ENCODE peak calls at places on chromosomes 12 and 14, in five cellular contexts. J, O, A, G and W are unnamed samples.

GRCh38 chr12:130754234-130755001 is 38.3 kb upstream of the RIMBP2 start:
- DNase-seq in J (no peak), O (no peak), A (no peak), G (no peak), W (no peak)

GRCh38 chr14:51041853-51042252 is 53.1 kb downstream of the TRIM9 start:
- DNase-seq in J (no peak), O (no peak), A (no peak), G (no peak), W (no peak)

GRCh38 chr14:28774764-28775738 is 8.5 kb downstream of the FOXG1 start:
- DNase-seq in J (peak), O (no peak), A (no peak), G (no peak), W (no peak)

GRCh38 chr14:90060965-90061848 is 587 bp upstream of the KCNK13 start:
- DNase-seq in J (peak), O (no peak), A (peak), G (no peak), W (no peak)

GRCh38 chr12:128797119-128798118 is 26.3 kb downstream of the SLC15A4 start:
- DNase-seq in J (peak), O (peak), A (no peak), G (no peak), W (no peak)

GRCh38 chr14:75298187-75298985 is 19.8 kb downstream of the FOS start:
- DNase-seq in J (no peak), O (no peak), A (no peak), G (peak), W (no peak)

GRCh38 chr12:116556964-116557706 is 2.0 kb upstream of the MAP1LC3B2 start:
- DNase-seq in J (no peak), O (no peak), A (no peak), G (no peak), W (no peak)

GRCh38 chr12:25775968-25776367 is 182.5 kb upstream of the RASSF8 start:
- DNase-seq in J (no peak), O (no peak), A (no peak), G (no peak), W (no peak)

GRCh38 chr12:47231456-47231855 is 151.7 kb upstream of the AMIGO2 start:
- DNase-seq in J (no peak), O (no peak), A (no peak), G (no peak), W (no peak)

GRCh38 chr14:34843011-34843554 is 32.1 kb downstream of the BAZ1A start:
- DNase-seq in J (no peak), O (peak), A (no peak), G (no peak), W (peak)

GRCh38 chr12:90311561-90311960 is 602.9 kb upstream of the ATP2B1 start:
- DNase-seq in J (no peak), O (no peak), A (no peak), G (no peak), W (no peak)

GRCh38 chr12:54932691-54933090 is 51.9 kb downstream of the TESPA1 start:
- DNase-seq in J (no peak), O (no peak), A (no peak), G (no peak), W (no peak)

GRCh38 chr14:99125113-99125512 is 146.9 kb downstream of the BCL11B start:
- DNase-seq in J (no peak), O (no peak), A (no peak), G (no peak), W (no peak)

GRCh38 chr14:51576899-51577298 is 74.8 kb upstream of the FRMD6 start:
- DNase-seq in J (no peak), O (no peak), A (no peak), G (no peak), W (no peak)

GRCh38 chr12:94779520-94779919 is 129.2 kb upstream of the TMCC3 start:
- DNase-seq in J (no peak), O (peak), A (no peak), G (no peak), W (no peak)

GRCh38 chr12:82525616-82526015 is 161.1 kb upstream of the TMTC2 start:
- DNase-seq in J (no peak), O (no peak), A (no peak), G (no peak), W (no peak)

GRCh38 chr14:68779761-68780323 is 13.0 kb downstream of the ZFP36L1 start:
- DNase-seq in J (no peak), O (peak), A (no peak), G (no peak), W (no peak)

GRCh38 chr12:31590730-31591307 is at the start of gene DENND5B:
- DNase-seq in J (peak), O (no peak), A (peak), G (peak), W (no peak)
- TF ChIP-seq CTCF in J (no peak), O (no peak), A (no peak), G (no peak), W (no peak)

GRCh38 chr12:120514002-120514401 is 15.0 kb downstream of the COQ5 start:
- DNase-seq in J (no peak), O (no peak), A (no peak), G (no peak), W (no peak)

GRCh38 chr12:120504587-120504986 is 8.7 kb downstream of the DYNLL1 start:
- DNase-seq in J (no peak), O (no peak), A (no peak), G (no peak), W (no peak)

GRCh38 chr12:120508537-120508936 is 12.6 kb downstream of the DYNLL1 start:
- DNase-seq in J (no peak), O (no peak), A (no peak), G (no peak), W (no peak)
- TF ChIP-seq CTCF in J (no peak), O (no peak), A (no peak), G (no peak), W (no peak)

GRCh38 chr14:96391293-96392118 is 422 bp upstream of the AK7 start:
- DNase-seq in J (peak), O (peak), A (peak), G (peak), W (peak)
- TF ChIP-seq CTCF in J (no peak), O (no peak), A (no peak), G (peak), W (no peak)

GRCh38 chr14:104155513-104155912 is 17.1 kb downstream of the KIF26A start:
- DNase-seq in J (no peak), O (no peak), A (no peak), G (peak), W (no peak)

GRCh38 chr14:104158827-104159798 is 20.7 kb downstream of the KIF26A start:
- DNase-seq in J (peak), O (no peak), A (peak), G (peak), W (no peak)

GRCh38 chr14:104156142-104156541 is 17.8 kb downstream of the KIF26A start:
- DNase-seq in J (no peak), O (no peak), A (no peak), G (no peak), W (no peak)

GRCh38 chr14:104159990-104160389 is 21.6 kb downstream of the KIF26A start:
- DNase-seq in J (no peak), O (no peak), A (no peak), G (no peak), W (no peak)

GRCh38 chr14:104157303-104157928 is 19.0 kb downstream of the KIF26A start:
- DNase-seq in J (peak), O (no peak), A (no peak), G (no peak), W (no peak)
- TF ChIP-seq CTCF in J (peak), O (no peak), A (no peak), G (no peak), W (no peak)

GRCh38 chr12:2795291-2796186 is 769 bp downstream of the FKBP4 start:
- DNase-seq in J (peak), O (no peak), A (peak), G (peak), W (no peak)
- TF ChIP-seq CTCF in J (no peak), O (no peak), A (no peak), G (no peak), W (no peak)

GRCh38 chr12:21613931-21614330 is 9.3 kb upstream of the GYS2 start:
- DNase-seq in J (no peak), O (no peak), A (no peak), G (no peak), W (no peak)
- TF ChIP-seq CTCF in J (peak), O (no peak), A (peak), G (peak), W (no peak)